ENCODE peak calls at places on chromosomes 4 and X, in five cellular contexts. A, G, N, S and R are unnamed samples.

GRCh38 chr4:141306331-141306730 is 85.6 kb downstream of the ZNF330 start:
- DNase-seq in A (no peak), G (no peak), N (no peak), S (no peak), R (no peak)

GRCh38 chrX:46381630-46382029 is 163.6 kb downstream of the ZNF674 start:
- DNase-seq in A (no peak), G (no peak), N (peak; percentile 6), S (peak; percentile 4), R (no peak)

GRCh38 chr4:143514432-143514831 is 930 bp downstream of the SMARCA5 start:
- DNase-seq in A (peak; percentile 51), G (peak; percentile 7), N (peak; percentile 15), S (no peak), R (peak; percentile 49)

GRCh38 chr4:103204114-103204513 is 6.0 kb upstream of the CENPE start:
- DNase-seq in A (no peak), G (no peak), N (peak; percentile 13), S (no peak), R (peak; percentile 11)

GRCh38 chr4:60724623-60725022 is 475.5 kb upstream of the ADGRL3 start:
- DNase-seq in A (no peak), G (no peak), N (no peak), S (no peak), R (no peak)

GRCh38 chrX:119690921-119691716 is 1.8 kb downstream of the SEPTIN6 start:
- DNase-seq in A (peak; percentile 40), G (no peak), N (no peak), S (no peak), R (peak; percentile 34)

GRCh38 chrX:68133181-68133580 is 300.1 kb downstream of the OPHN1 start:
- DNase-seq in A (no peak), G (no peak), N (no peak), S (no peak), R (no peak)

GRCh38 chr4:124459922-124460301 is 252.6 kb downstream of the ANKRD50 start:
- DNase-seq in A (no peak), G (no peak), N (no peak), S (no peak), R (no peak)

GRCh38 chrX:70089575-70090297 is 27.5 kb downstream of the OTUD6A start:
- DNase-seq in A (no peak), G (no peak), N (no peak), S (no peak), R (no peak)

GRCh38 chr4:106595906-106596305 is 227.3 kb upstream of the GIMD1 start:
- DNase-seq in A (no peak), G (no peak), N (no peak), S (no peak), R (no peak)

GRCh38 chrX:103356897-103357296 is 591 bp downstream of the TCEAL9 start:
- DNase-seq in A (peak; percentile 9), G (no peak), N (no peak), S (no peak), R (peak; percentile 29)

GRCh38 chr4:15729910-15730533 is 27.2 kb downstream of the BST1 start:
- DNase-seq in A (peak; percentile 59), G (no peak), N (peak; percentile 45), S (peak; percentile 2), R (peak; percentile 66)

GRCh38 chr4:113575391-113575790 is 186.1 kb downstream of the CAMK2D start:
- DNase-seq in A (no peak), G (no peak), N (no peak), S (no peak), R (no peak)

GRCh38 chr4:178412455-178412854 is 970.2 kb upstream of the AGA start:
- DNase-seq in A (no peak), G (no peak), N (no peak), S (no peak), R (no peak)

GRCh38 chr4:122912810-122913575 is 9.4 kb downstream of the NUDT6 start:
- DNase-seq in A (no peak), G (no peak), N (peak; percentile 13), S (no peak), R (no peak)

GRCh38 chr4:61149278-61149677 is 50.8 kb upstream of the ADGRL3 start:
- DNase-seq in A (no peak), G (no peak), N (no peak), S (no peak), R (no peak)

GRCh38 chr4:86443495-86443894 is 83.6 kb upstream of the MAPK10 start:
- DNase-seq in A (no peak), G (no peak), N (no peak), S (no peak), R (no peak)

GRCh38 chr4:8615366-8615765 is 22.8 kb downstream of the CPZ start:
- DNase-seq in A (no peak), G (no peak), N (no peak), S (no peak), R (no peak)

GRCh38 chr4:126678608-126679007 is 954.1 kb upstream of the INTU start:
- DNase-seq in A (no peak), G (no peak), N (no peak), S (no peak), R (no peak)

DNA sequence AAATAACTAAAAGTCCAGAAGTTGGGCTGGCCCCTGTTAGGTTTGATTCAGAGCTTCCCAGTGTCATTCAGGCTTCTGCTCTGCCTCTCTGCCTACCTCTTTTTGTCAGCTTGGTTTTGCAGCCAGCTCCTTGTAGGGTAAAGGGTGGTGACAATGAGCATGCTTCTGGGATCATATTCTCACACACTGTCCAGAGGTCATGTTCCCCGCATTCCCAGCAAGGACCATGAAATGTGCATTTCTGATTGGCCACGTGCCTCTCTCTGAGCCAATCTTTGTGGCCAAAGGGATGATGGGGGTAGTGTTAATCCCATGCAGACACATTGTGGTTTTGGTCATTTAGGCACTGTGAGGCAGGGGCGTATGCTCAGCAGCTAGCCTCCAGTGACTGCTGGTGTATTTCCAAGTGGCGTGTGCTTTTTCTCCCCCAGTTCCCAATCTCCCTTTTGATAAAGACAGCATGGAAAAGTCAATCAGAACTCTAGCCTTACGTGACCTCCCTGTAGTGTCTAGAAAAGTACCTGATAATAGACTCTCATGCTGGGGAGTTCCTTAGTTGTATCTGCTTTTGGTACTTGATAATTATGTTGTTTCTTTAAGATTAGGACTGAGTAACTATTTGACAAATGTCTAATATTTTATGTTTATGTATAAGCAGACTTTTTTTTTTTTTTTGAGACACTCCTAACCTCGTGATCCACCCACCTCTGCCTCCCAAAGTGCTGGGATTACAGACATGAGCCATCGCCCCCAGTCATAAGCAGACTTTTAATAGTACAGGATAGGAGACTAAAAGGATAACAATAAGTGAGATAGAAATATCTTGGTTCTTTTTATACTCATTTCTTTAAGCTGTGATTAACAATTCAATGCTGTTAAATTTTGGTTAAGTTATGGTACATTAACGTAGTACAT is 57.8 kb downstream of the KIAA0232 start:
- DNase-seq in A (peak; percentile 55), G (no peak), N (peak; percentile 34), S (no peak), R (no peak)
- TF ChIP-seq GABPA in A (no peak), G (no peak), N (no peak), S (no peak), R (no peak)

DNA sequence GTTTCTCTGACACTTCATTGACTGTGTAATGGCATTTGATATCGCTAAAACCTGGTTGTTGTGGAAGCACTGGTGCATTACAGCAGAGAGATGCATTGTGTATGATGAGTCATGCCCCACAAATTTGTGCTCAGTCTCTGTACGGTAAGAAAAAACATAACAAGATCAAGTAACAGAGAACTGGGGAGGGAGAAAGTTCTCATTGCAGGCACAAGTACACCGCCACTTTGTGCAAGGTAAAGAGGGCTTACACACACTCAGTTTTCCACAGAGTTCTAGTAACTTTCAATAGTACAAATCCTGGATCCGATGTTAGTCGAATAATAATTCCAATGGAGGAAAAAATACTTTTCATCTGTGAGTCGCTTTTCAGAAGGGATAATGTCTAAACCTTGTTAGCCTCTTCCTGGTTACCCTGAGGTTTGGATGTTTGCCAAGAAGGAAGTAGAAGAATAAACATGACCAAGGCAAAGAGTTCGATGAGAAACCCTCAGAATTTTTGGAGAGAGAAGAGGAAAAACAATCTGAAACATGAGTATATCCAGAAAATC is 512.5 kb upstream of the SLIT2 start:
- DNase-seq in A (no peak), G (no peak), N (no peak), S (no peak), R (no peak)
- TF ChIP-seq CHD2 in A (no peak), G (no peak), N (no peak), S (no peak), R (no peak)

GRCh38 chr4:184099033-184099432 is 118.6 kb downstream of the ENPP6 start:
- DNase-seq in A (no peak), G (no peak), N (no peak), S (no peak), R (no peak)

GRCh38 chr4:184099541-184099966 is 118.1 kb downstream of the ENPP6 start:
- DNase-seq in A (no peak), G (no peak), N (no peak), S (no peak), R (peak; percentile 43)

GRCh38 chr4:184102488-184102887 is 115.2 kb downstream of the ENPP6 start:
- DNase-seq in A (no peak), G (no peak), N (no peak), S (no peak), R (peak; percentile 26)

GRCh38 chr4:184101711-184102110 is 116.0 kb downstream of the ENPP6 start:
- DNase-seq in A (no peak), G (no peak), N (no peak), S (no peak), R (peak; percentile 26)

DNA sequence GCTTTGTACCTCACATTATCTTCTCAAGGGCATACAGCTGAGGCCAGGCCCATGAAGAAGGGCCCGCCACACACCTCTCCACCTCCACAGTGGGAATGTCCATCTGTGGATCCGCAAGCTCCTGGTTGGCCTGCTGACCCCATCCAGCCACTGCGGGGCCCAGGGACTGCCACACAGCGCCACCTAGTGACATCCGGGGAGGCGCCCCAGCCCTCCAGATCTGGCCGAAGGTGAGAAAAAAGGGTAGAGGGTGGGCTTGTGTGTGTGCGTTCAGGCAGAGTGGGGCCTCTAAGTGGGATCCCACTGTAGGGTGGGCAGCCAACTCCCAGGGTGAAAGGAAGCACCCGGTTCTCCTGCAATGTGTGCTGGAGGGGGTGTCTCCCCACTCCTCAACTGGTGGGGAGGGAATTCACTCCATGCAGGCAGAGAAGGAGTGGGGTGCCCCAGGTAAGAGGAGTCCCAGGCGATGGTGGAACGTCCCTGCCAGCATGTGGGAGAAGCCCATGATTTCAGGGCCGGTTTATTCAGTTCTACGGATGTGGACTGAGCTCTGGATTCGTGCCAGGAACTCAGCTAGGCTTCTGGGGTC is 117.3 kb downstream of the ENPP6 start:
- DNase-seq in A (peak; percentile 71), G (no peak), N (no peak), S (no peak), R (peak; percentile 93)
- TF ChIP-seq GABPA in A (no peak), G (no peak), N (no peak), S (no peak), R (no peak)

DNA sequence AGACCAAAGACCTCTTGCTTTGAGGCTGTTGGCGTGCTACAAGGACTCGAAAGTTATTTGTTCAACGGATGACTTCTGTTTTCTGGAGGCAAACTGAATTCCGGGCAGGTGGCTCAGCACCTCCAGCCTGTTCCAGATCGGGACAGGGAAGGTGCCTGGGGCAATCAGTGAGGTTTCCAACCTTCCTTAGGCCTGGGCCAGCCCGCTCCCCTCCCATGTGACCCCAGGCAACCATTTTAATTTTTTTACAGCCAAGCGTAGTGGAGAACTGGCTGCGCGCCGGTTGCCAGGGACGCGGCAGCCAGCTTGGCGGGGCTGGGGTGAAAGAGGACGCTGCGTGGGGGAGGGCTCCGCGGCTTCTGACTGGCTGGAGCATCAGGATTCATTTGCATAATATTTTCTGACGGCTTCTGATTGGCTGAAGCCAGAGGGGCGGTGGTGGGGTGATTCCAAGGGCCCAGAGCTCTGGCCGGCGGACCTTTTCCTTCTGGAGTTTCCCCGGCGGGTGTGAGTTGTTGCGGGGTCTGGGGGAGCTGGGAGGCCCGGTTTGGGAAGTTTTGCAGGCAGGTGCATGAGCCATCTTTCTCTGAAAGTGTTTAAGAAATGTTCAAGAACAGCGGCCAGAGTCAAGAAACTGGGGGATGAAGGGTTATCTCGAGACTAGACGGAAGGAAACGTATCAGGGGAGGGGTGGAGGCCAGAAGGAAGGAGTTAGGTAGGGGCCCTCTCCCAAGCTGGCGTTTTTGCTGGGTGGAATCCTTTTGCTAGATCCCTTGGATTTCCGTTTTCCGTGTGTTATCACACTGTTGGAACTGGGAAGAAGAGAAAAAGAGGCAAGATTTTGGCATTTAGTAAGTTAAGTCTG is at the start of gene MID1IP1:
- DNase-seq in A (peak; percentile 94), G (peak; percentile 69), N (peak; percentile 81), S (no peak), R (peak; percentile 85)
- TF ChIP-seq CHD2 in A (peak; percentile 52), G (no peak), N (no peak), S (peak; percentile 81), R (peak; percentile 92)